ENCODE peak calls at places on chromosomes 2 and 18, in ten cellular contexts. One of them, this sample, is unnamed.
A peak's percentile ranks its signal among the peaks of the same experiment; 100 is the strongest.

GRCh38 chr2:204203704-204204103 is 267.1 kb downstream of the ICOS start:
- DNase-seq in mucosa of descending colon: peak; percentile 51
- DNase-seq in DMS153: no peak
- DNase-seq in NCI-H446 treated with DMSO at 0.1 percent for 48 hours: no peak
- DNase-seq in cardiac muscle cell: no peak
- DNase-seq in WTC11: no peak
- DNase-seq in neural crest cell: no peak
- DNase-seq in mesothelial cell of epicardium: no peak
- DNase-seq in stimulated activated CD8-positive, alpha-beta memory T cell treated with anti-CD3 and anti-CD28 coated beads, Interleukin-15, amount 100 ng/mL, for 1 hour: no peak
- DNase-seq in endothelial cell: no peak
- DNase-seq in this sample: no peak

GRCh38 chr2:218569038-218569431 is 396 bp downstream of the CNOT9 start:
- DNase-seq in mesothelial cell of epicardium: peak; percentile 19
- DNase-seq in neural crest cell: no peak
- DNase-seq in cardiac muscle cell: peak; percentile 80
- DNase-seq in WTC11: peak; percentile 65
- DNase-seq in endothelial cell: peak; percentile 56
- DNase-seq in stimulated activated CD8-positive, alpha-beta memory T cell treated with anti-CD3 and anti-CD28 coated beads, Interleukin-15, amount 100 ng/mL, for 1 hour: peak; percentile 37
- DNase-seq in mucosa of descending colon: peak; percentile 70
- DNase-seq in DMS153: no peak
- DNase-seq in NCI-H446 treated with DMSO at 0.1 percent for 48 hours: no peak
- DNase-seq in this sample: peak; percentile 58

GRCh38 chr2:96103388-96103705 is 13.0 kb downstream of the ADRA2B start:
- DNase-seq in mucosa of descending colon: peak; percentile 8
- DNase-seq in mesothelial cell of epicardium: no peak
- DNase-seq in WTC11: peak; percentile 6
- DNase-seq in stimulated activated CD8-positive, alpha-beta memory T cell treated with anti-CD3 and anti-CD28 coated beads, Interleukin-15, amount 100 ng/mL, for 1 hour: no peak
- DNase-seq in endothelial cell: no peak
- DNase-seq in cardiac muscle cell: no peak
- DNase-seq in NCI-H446 treated with DMSO at 0.1 percent for 48 hours: no peak
- DNase-seq in neural crest cell: no peak
- DNase-seq in DMS153: no peak
- DNase-seq in this sample: no peak

GRCh38 chr2:190350371-190350770 is 7.0 kb downstream of the INPP1 start:
- DNase-seq in mesothelial cell of epicardium: no peak
- DNase-seq in DMS153: no peak
- DNase-seq in NCI-H446 treated with DMSO at 0.1 percent for 48 hours: no peak
- DNase-seq in neural crest cell: no peak
- DNase-seq in mucosa of descending colon: no peak
- DNase-seq in cardiac muscle cell: no peak
- DNase-seq in endothelial cell: no peak
- DNase-seq in WTC11: no peak
- DNase-seq in stimulated activated CD8-positive, alpha-beta memory T cell treated with anti-CD3 and anti-CD28 coated beads, Interleukin-15, amount 100 ng/mL, for 1 hour: no peak
- DNase-seq in this sample: no peak

GRCh38 chr2:224085811-224086210 is 46.7 kb upstream of the SERPINE2 start:
- DNase-seq in WTC11: no peak
- DNase-seq in NCI-H446 treated with DMSO at 0.1 percent for 48 hours: no peak
- DNase-seq in stimulated activated CD8-positive, alpha-beta memory T cell treated with anti-CD3 and anti-CD28 coated beads, Interleukin-15, amount 100 ng/mL, for 1 hour: no peak
- DNase-seq in neural crest cell: no peak
- DNase-seq in mucosa of descending colon: no peak
- DNase-seq in DMS153: no peak
- DNase-seq in cardiac muscle cell: no peak
- DNase-seq in mesothelial cell of epicardium: no peak
- DNase-seq in endothelial cell: no peak
- DNase-seq in this sample: no peak

GRCh38 chr2:212520340-212520739 is 18.3 kb downstream of the ERBB4 start:
- DNase-seq in DMS153: peak; percentile 17
- DNase-seq in cardiac muscle cell: no peak
- DNase-seq in stimulated activated CD8-positive, alpha-beta memory T cell treated with anti-CD3 and anti-CD28 coated beads, Interleukin-15, amount 100 ng/mL, for 1 hour: no peak
- DNase-seq in mesothelial cell of epicardium: no peak
- DNase-seq in mucosa of descending colon: no peak
- DNase-seq in neural crest cell: no peak
- DNase-seq in endothelial cell: no peak
- DNase-seq in WTC11: no peak
- DNase-seq in NCI-H446 treated with DMSO at 0.1 percent for 48 hours: peak; percentile 79
- DNase-seq in this sample: no peak

GRCh38 chr2:62920070-62920469 is 130.6 kb upstream of the OTX1 start:
- DNase-seq in mesothelial cell of epicardium: no peak
- DNase-seq in NCI-H446 treated with DMSO at 0.1 percent for 48 hours: no peak
- DNase-seq in DMS153: no peak
- DNase-seq in stimulated activated CD8-positive, alpha-beta memory T cell treated with anti-CD3 and anti-CD28 coated beads, Interleukin-15, amount 100 ng/mL, for 1 hour: no peak
- DNase-seq in cardiac muscle cell: no peak
- DNase-seq in neural crest cell: no peak
- DNase-seq in WTC11: no peak
- DNase-seq in mucosa of descending colon: no peak
- DNase-seq in endothelial cell: no peak
- DNase-seq in this sample: no peak

GRCh38 chr18:13377496-13377895 is 158.9 kb downstream of the LDLRAD4 start:
- DNase-seq in cardiac muscle cell: no peak
- DNase-seq in mesothelial cell of epicardium: no peak
- DNase-seq in NCI-H446 treated with DMSO at 0.1 percent for 48 hours: no peak
- DNase-seq in neural crest cell: no peak
- DNase-seq in stimulated activated CD8-positive, alpha-beta memory T cell treated with anti-CD3 and anti-CD28 coated beads, Interleukin-15, amount 100 ng/mL, for 1 hour: no peak
- DNase-seq in mucosa of descending colon: no peak
- DNase-seq in WTC11: no peak
- DNase-seq in endothelial cell: no peak
- DNase-seq in DMS153: no peak
- DNase-seq in this sample: no peak

GRCh38 chr2:185857676-185858075 is 119.1 kb downstream of the FSIP2 start:
- DNase-seq in DMS153: no peak
- DNase-seq in endothelial cell: no peak
- DNase-seq in WTC11: no peak
- DNase-seq in NCI-H446 treated with DMSO at 0.1 percent for 48 hours: no peak
- DNase-seq in mesothelial cell of epicardium: no peak
- DNase-seq in cardiac muscle cell: no peak
- DNase-seq in neural crest cell: no peak
- DNase-seq in stimulated activated CD8-positive, alpha-beta memory T cell treated with anti-CD3 and anti-CD28 coated beads, Interleukin-15, amount 100 ng/mL, for 1 hour: no peak
- DNase-seq in mucosa of descending colon: no peak
- DNase-seq in this sample: no peak

GRCh38 chr2:31440764-31441163 is 26.2 kb upstream of the XDH start:
- DNase-seq in DMS153: no peak
- DNase-seq in mucosa of descending colon: no peak
- DNase-seq in stimulated activated CD8-positive, alpha-beta memory T cell treated with anti-CD3 and anti-CD28 coated beads, Interleukin-15, amount 100 ng/mL, for 1 hour: no peak
- DNase-seq in WTC11: no peak
- DNase-seq in cardiac muscle cell: no peak
- DNase-seq in neural crest cell: no peak
- DNase-seq in mesothelial cell of epicardium: no peak
- DNase-seq in endothelial cell: no peak
- DNase-seq in NCI-H446 treated with DMSO at 0.1 percent for 48 hours: peak; percentile 4
- DNase-seq in this sample: no peak

GRCh38 chr2:184765048-184765881 is 166.9 kb downstream of the ZNF804A start:
- DNase-seq in WTC11: no peak
- DNase-seq in mesothelial cell of epicardium: no peak
- DNase-seq in DMS153: no peak
- DNase-seq in NCI-H446 treated with DMSO at 0.1 percent for 48 hours: no peak
- DNase-seq in mucosa of descending colon: no peak
- DNase-seq in cardiac muscle cell: no peak
- DNase-seq in neural crest cell: no peak
- DNase-seq in stimulated activated CD8-positive, alpha-beta memory T cell treated with anti-CD3 and anti-CD28 coated beads, Interleukin-15, amount 100 ng/mL, for 1 hour: no peak
- DNase-seq in endothelial cell: no peak
- DNase-seq in this sample: no peak

GRCh38 chr2:4903676-4904348 is 788.4 kb upstream of the SOX11 start:
- DNase-seq in WTC11: no peak
- DNase-seq in NCI-H446 treated with DMSO at 0.1 percent for 48 hours: no peak
- DNase-seq in endothelial cell: no peak
- DNase-seq in DMS153: no peak
- DNase-seq in cardiac muscle cell: peak; percentile 63
- DNase-seq in neural crest cell: no peak
- DNase-seq in stimulated activated CD8-positive, alpha-beta memory T cell treated with anti-CD3 and anti-CD28 coated beads, Interleukin-15, amount 100 ng/mL, for 1 hour: no peak
- DNase-seq in mucosa of descending colon: no peak
- DNase-seq in mesothelial cell of epicardium: no peak
- DNase-seq in this sample: no peak

GRCh38 chr2:55518846-55519167 is 711 bp upstream of the CFAP36 start:
- DNase-seq in NCI-H446 treated with DMSO at 0.1 percent for 48 hours: no peak
- DNase-seq in WTC11: no peak
- DNase-seq in neural crest cell: no peak
- DNase-seq in DMS153: no peak
- DNase-seq in cardiac muscle cell: peak; percentile 4
- DNase-seq in mesothelial cell of epicardium: no peak
- DNase-seq in endothelial cell: no peak
- DNase-seq in mucosa of descending colon: no peak
- DNase-seq in stimulated activated CD8-positive, alpha-beta memory T cell treated with anti-CD3 and anti-CD28 coated beads, Interleukin-15, amount 100 ng/mL, for 1 hour: no peak
- DNase-seq in this sample: no peak

GRCh38 chr2:9481257-9481922 is 7.0 kb downstream of the IAH1 start:
- DNase-seq in WTC11: no peak
- DNase-seq in NCI-H446 treated with DMSO at 0.1 percent for 48 hours: no peak
- DNase-seq in cardiac muscle cell: no peak
- DNase-seq in mesothelial cell of epicardium: no peak
- DNase-seq in mucosa of descending colon: no peak
- DNase-seq in stimulated activated CD8-positive, alpha-beta memory T cell treated with anti-CD3 and anti-CD28 coated beads, Interleukin-15, amount 100 ng/mL, for 1 hour: no peak
- DNase-seq in endothelial cell: no peak
- DNase-seq in neural crest cell: no peak
- DNase-seq in DMS153: no peak
- DNase-seq in this sample: no peak

GRCh38 chr18:34494359-34494696 is 215.8 kb upstream of the DTNA start:
- DNase-seq in mucosa of descending colon: peak; percentile 22
- DNase-seq in stimulated activated CD8-positive, alpha-beta memory T cell treated with anti-CD3 and anti-CD28 coated beads, Interleukin-15, amount 100 ng/mL, for 1 hour: no peak
- DNase-seq in endothelial cell: no peak
- DNase-seq in NCI-H446 treated with DMSO at 0.1 percent for 48 hours: no peak
- DNase-seq in cardiac muscle cell: peak; percentile 5
- DNase-seq in DMS153: no peak
- DNase-seq in neural crest cell: no peak
- DNase-seq in mesothelial cell of epicardium: no peak
- DNase-seq in WTC11: peak; percentile 21
- DNase-seq in this sample: no peak

GRCh38 chr18:8747440-8747937 is 42.1 kb downstream of the MTCL1 start:
- DNase-seq in stimulated activated CD8-positive, alpha-beta memory T cell treated with anti-CD3 and anti-CD28 coated beads, Interleukin-15, amount 100 ng/mL, for 1 hour: no peak
- DNase-seq in mesothelial cell of epicardium: no peak
- DNase-seq in DMS153: no peak
- DNase-seq in endothelial cell: no peak
- DNase-seq in cardiac muscle cell: no peak
- DNase-seq in mucosa of descending colon: no peak
- DNase-seq in NCI-H446 treated with DMSO at 0.1 percent for 48 hours: no peak
- DNase-seq in WTC11: no peak
- DNase-seq in neural crest cell: no peak
- DNase-seq in this sample: no peak

GRCh38 chr18:58541789-58542425 is 87.0 kb downstream of the ALPK2 start:
- DNase-seq in neural crest cell: no peak
- DNase-seq in stimulated activated CD8-positive, alpha-beta memory T cell treated with anti-CD3 and anti-CD28 coated beads, Interleukin-15, amount 100 ng/mL, for 1 hour: no peak
- DNase-seq in cardiac muscle cell: no peak
- DNase-seq in NCI-H446 treated with DMSO at 0.1 percent for 48 hours: no peak
- DNase-seq in mucosa of descending colon: no peak
- DNase-seq in mesothelial cell of epicardium: no peak
- DNase-seq in endothelial cell: no peak
- DNase-seq in DMS153: no peak
- DNase-seq in WTC11: no peak
- DNase-seq in this sample: no peak

GRCh38 chr18:9091066-9091476 is 11.4 kb upstream of the NDUFV2 start:
- DNase-seq in NCI-H446 treated with DMSO at 0.1 percent for 48 hours: no peak
- DNase-seq in cardiac muscle cell: no peak
- DNase-seq in mesothelial cell of epicardium: no peak
- DNase-seq in DMS153: no peak
- DNase-seq in stimulated activated CD8-positive, alpha-beta memory T cell treated with anti-CD3 and anti-CD28 coated beads, Interleukin-15, amount 100 ng/mL, for 1 hour: no peak
- DNase-seq in WTC11: no peak
- DNase-seq in neural crest cell: no peak
- DNase-seq in endothelial cell: no peak
- DNase-seq in mucosa of descending colon: no peak
- DNase-seq in this sample: peak; percentile 19

GRCh38 chr18:66557091-66557490 is 46.8 kb downstream of the CDH19 start:
- DNase-seq in mesothelial cell of epicardium: no peak
- DNase-seq in DMS153: no peak
- DNase-seq in mucosa of descending colon: no peak
- DNase-seq in endothelial cell: no peak
- DNase-seq in stimulated activated CD8-positive, alpha-beta memory T cell treated with anti-CD3 and anti-CD28 coated beads, Interleukin-15, amount 100 ng/mL, for 1 hour: no peak
- DNase-seq in neural crest cell: no peak
- DNase-seq in NCI-H446 treated with DMSO at 0.1 percent for 48 hours: no peak
- DNase-seq in cardiac muscle cell: no peak
- DNase-seq in WTC11: no peak
- DNase-seq in this sample: no peak

GRCh38 chr2:172788871-172789270 is 53.2 kb downstream of the RAPGEF4 start:
- DNase-seq in WTC11: no peak
- DNase-seq in DMS153: no peak
- DNase-seq in stimulated activated CD8-positive, alpha-beta memory T cell treated with anti-CD3 and anti-CD28 coated beads, Interleukin-15, amount 100 ng/mL, for 1 hour: no peak
- DNase-seq in neural crest cell: no peak
- DNase-seq in cardiac muscle cell: no peak
- DNase-seq in mucosa of descending colon: no peak
- DNase-seq in NCI-H446 treated with DMSO at 0.1 percent for 48 hours: no peak
- DNase-seq in endothelial cell: no peak
- DNase-seq in mesothelial cell of epicardium: no peak
- DNase-seq in this sample: no peak

GRCh38 chr18:43661570-43661969 is 384.3 kb upstream of the SYT4 start:
- DNase-seq in mucosa of descending colon: no peak
- DNase-seq in neural crest cell: no peak
- DNase-seq in DMS153: peak; percentile 61
- DNase-seq in mesothelial cell of epicardium: no peak
- DNase-seq in NCI-H446 treated with DMSO at 0.1 percent for 48 hours: peak; percentile 27
- DNase-seq in WTC11: peak; percentile 20
- DNase-seq in endothelial cell: peak; percentile 24
- DNase-seq in cardiac muscle cell: peak; percentile 35
- DNase-seq in stimulated activated CD8-positive, alpha-beta memory T cell treated with anti-CD3 and anti-CD28 coated beads, Interleukin-15, amount 100 ng/mL, for 1 hour: no peak
- DNase-seq in this sample: no peak

GRCh38 chr2:139645617-139646016 is 865.4 kb upstream of the NXPH2 start:
- DNase-seq in DMS153: no peak
- DNase-seq in neural crest cell: no peak
- DNase-seq in cardiac muscle cell: no peak
- DNase-seq in mucosa of descending colon: no peak
- DNase-seq in WTC11: no peak
- DNase-seq in stimulated activated CD8-positive, alpha-beta memory T cell treated with anti-CD3 and anti-CD28 coated beads, Interleukin-15, amount 100 ng/mL, for 1 hour: no peak
- DNase-seq in endothelial cell: no peak
- DNase-seq in NCI-H446 treated with DMSO at 0.1 percent for 48 hours: no peak
- DNase-seq in mesothelial cell of epicardium: no peak
- DNase-seq in this sample: no peak

GRCh38 chr2:100067796-100068195 is 74.6 kb downstream of the AFF3 start:
- DNase-seq in mesothelial cell of epicardium: no peak
- DNase-seq in DMS153: no peak
- DNase-seq in mucosa of descending colon: no peak
- DNase-seq in neural crest cell: no peak
- DNase-seq in NCI-H446 treated with DMSO at 0.1 percent for 48 hours: no peak
- DNase-seq in cardiac muscle cell: no peak
- DNase-seq in stimulated activated CD8-positive, alpha-beta memory T cell treated with anti-CD3 and anti-CD28 coated beads, Interleukin-15, amount 100 ng/mL, for 1 hour: no peak
- DNase-seq in WTC11: no peak
- DNase-seq in endothelial cell: no peak
- DNase-seq in this sample: no peak

GRCh38 chr2:74032909-74033261 is 48.2 kb downstream of the TET3 start:
- DNase-seq in endothelial cell: no peak
- DNase-seq in cardiac muscle cell: no peak
- DNase-seq in neural crest cell: no peak
- DNase-seq in NCI-H446 treated with DMSO at 0.1 percent for 48 hours: no peak
- DNase-seq in mucosa of descending colon: no peak
- DNase-seq in DMS153: no peak
- DNase-seq in mesothelial cell of epicardium: no peak
- DNase-seq in stimulated activated CD8-positive, alpha-beta memory T cell treated with anti-CD3 and anti-CD28 coated beads, Interleukin-15, amount 100 ng/mL, for 1 hour: no peak
- DNase-seq in WTC11: no peak
- DNase-seq in this sample: no peak

GRCh38 chr18:35089382-35089781 is 48.2 kb downstream of the MAPRE2 start:
- DNase-seq in mesothelial cell of epicardium: no peak
- DNase-seq in stimulated activated CD8-positive, alpha-beta memory T cell treated with anti-CD3 and anti-CD28 coated beads, Interleukin-15, amount 100 ng/mL, for 1 hour: no peak
- DNase-seq in cardiac muscle cell: no peak
- DNase-seq in mucosa of descending colon: no peak
- DNase-seq in neural crest cell: no peak
- DNase-seq in WTC11: no peak
- DNase-seq in NCI-H446 treated with DMSO at 0.1 percent for 48 hours: no peak
- DNase-seq in DMS153: no peak
- DNase-seq in endothelial cell: no peak
- DNase-seq in this sample: no peak

GRCh38 chr2:211144078-211144477 is 587.7 kb downstream of the CPS1 start:
- DNase-seq in mucosa of descending colon: no peak
- DNase-seq in stimulated activated CD8-positive, alpha-beta memory T cell treated with anti-CD3 and anti-CD28 coated beads, Interleukin-15, amount 100 ng/mL, for 1 hour: no peak
- DNase-seq in NCI-H446 treated with DMSO at 0.1 percent for 48 hours: no peak
- DNase-seq in DMS153: no peak
- DNase-seq in WTC11: no peak
- DNase-seq in mesothelial cell of epicardium: no peak
- DNase-seq in endothelial cell: no peak
- DNase-seq in neural crest cell: no peak
- DNase-seq in cardiac muscle cell: no peak
- DNase-seq in this sample: no peak

GRCh38 chr2:116319935-116320334 is 1494.6 kb upstream of the DDX18 start:
- DNase-seq in DMS153: no peak
- DNase-seq in mesothelial cell of epicardium: no peak
- DNase-seq in NCI-H446 treated with DMSO at 0.1 percent for 48 hours: no peak
- DNase-seq in cardiac muscle cell: no peak
- DNase-seq in neural crest cell: no peak
- DNase-seq in mucosa of descending colon: no peak
- DNase-seq in stimulated activated CD8-positive, alpha-beta memory T cell treated with anti-CD3 and anti-CD28 coated beads, Interleukin-15, amount 100 ng/mL, for 1 hour: no peak
- DNase-seq in WTC11: no peak
- DNase-seq in endothelial cell: no peak
- DNase-seq in this sample: no peak

GRCh38 chr2:199810422-199811250 is 40.4 kb downstream of the FTCDNL1 start:
- DNase-seq in mesothelial cell of epicardium: no peak
- DNase-seq in WTC11: no peak
- DNase-seq in NCI-H446 treated with DMSO at 0.1 percent for 48 hours: no peak
- DNase-seq in mucosa of descending colon: no peak
- DNase-seq in DMS153: no peak
- DNase-seq in neural crest cell: no peak
- DNase-seq in stimulated activated CD8-positive, alpha-beta memory T cell treated with anti-CD3 and anti-CD28 coated beads, Interleukin-15, amount 100 ng/mL, for 1 hour: no peak
- DNase-seq in endothelial cell: no peak
- DNase-seq in cardiac muscle cell: no peak
- DNase-seq in this sample: no peak

This sample was measured in T-helper 17 cell.